ENCODE peak calls at places on chromosomes 7 and 10, in seven cellular contexts. Y, W, T, K, I, N and X are unnamed samples.

GRCh38 chr10:69807696-69808095 is 6.0 kb downstream of the COL13A1 start:
- DNase-seq in Y (peak; percentile 60), W (no peak), T (no peak), K (no peak), I (no peak), N (no peak), X (peak; percentile 42)

GRCh38 chr10:49762566-49762877 is 399 bp upstream of the OGDHL start:
- DNase-seq in Y (no peak), W (no peak), T (no peak), K (no peak), I (no peak), N (no peak), X (no peak)

GRCh38 chr7:4123823-4124222 is 558.3 kb upstream of the FOXK1 start:
- DNase-seq in Y (no peak), W (no peak), T (no peak), K (no peak), I (no peak), N (no peak), X (peak; percentile 51)

GRCh38 chr7:96224073-96224472 is 97.8 kb downstream of the SLC25A13 start:
- DNase-seq in Y (no peak), W (no peak), T (no peak), K (no peak), I (no peak), N (no peak), X (no peak)

GRCh38 chr10:3836222-3836820 is 51.3 kb upstream of the KLF6 start:
- DNase-seq in Y (no peak), W (no peak), T (no peak), K (no peak), I (no peak), N (no peak), X (no peak)

GRCh38 chr10:28217848-28218247 is 85.0 kb downstream of the MPP7 start:
- DNase-seq in Y (peak; percentile 50), W (no peak), T (no peak), K (no peak), I (no peak), N (no peak), X (peak; percentile 87)

GRCh38 chr7:22216832-22217475 is 140.0 kb downstream of the RAPGEF5 start:
- DNase-seq in Y (no peak), W (no peak), T (no peak), K (no peak), I (no peak), N (no peak), X (no peak)

GRCh38 chr7:82017334-82017943 is 247.6 kb upstream of the HGF start:
- DNase-seq in Y (peak; percentile 68), W (no peak), T (no peak), K (no peak), I (no peak), N (no peak), X (peak; percentile 44)

GRCh38 chr7:33432825-33433224 is 303.5 kb downstream of the BBS9 start:
- DNase-seq in Y (no peak), W (no peak), T (no peak), K (no peak), I (no peak), N (no peak), X (peak; percentile 6)

GRCh38 chr7:65382452-65382851 is 8.8 kb downstream of the ZNF92 start:
- DNase-seq in Y (no peak), W (no peak), T (no peak), K (no peak), I (no peak), N (no peak), X (no peak)

GRCh38 chr10:3199488-3199887 is 26.9 kb upstream of the PITRM1 start:
- DNase-seq in Y (no peak), W (no peak), T (no peak), K (no peak), I (no peak), N (no peak), X (no peak)

GRCh38 chr10:86971146-86971991 is 3.1 kb downstream of the ADIRF start:
- DNase-seq in Y (peak; percentile 89), W (no peak), T (peak; percentile 91), K (peak; percentile 84), I (no peak), N (peak; percentile 91), X (peak; percentile 89)

GRCh38 chr7:73423519-73424485 is 9.8 kb upstream of the FZD9 start:
- DNase-seq in Y (peak; percentile 30), W (no peak), T (no peak), K (peak; percentile 81), I (no peak), N (no peak), X (peak; percentile 29)

GRCh38 chr10:4470231-4470840 is 355.7 kb upstream of the AKR1E2 start:
- DNase-seq in Y (peak; percentile 85), W (no peak), T (no peak), K (no peak), I (no peak), N (no peak), X (peak; percentile 80)

GRCh38 chr7:131747625-131748024 is 191.2 kb upstream of the PODXL start:
- DNase-seq in Y (no peak), W (no peak), T (no peak), K (no peak), I (no peak), N (no peak), X (no peak)

GRCh38 chr10:132037676-132037975 is 28.1 kb upstream of the JAKMIP3 start:
- DNase-seq in Y (no peak), W (no peak), T (no peak), K (peak; percentile 86), I (peak; percentile 21), N (no peak), X (no peak)

GRCh38 chr10:44004913-44005787 is 356.5 kb upstream of the ZNF32 start:
- DNase-seq in Y (no peak), W (no peak), T (no peak), K (no peak), I (no peak), N (no peak), X (no peak)

GRCh38 chr7:148255333-148255732 is 335.2 kb upstream of the C7orf33 start:
- DNase-seq in Y (no peak), W (no peak), T (no peak), K (no peak), I (no peak), N (no peak), X (peak; percentile 5)

GRCh38 chr10:124728071-124728829 is 15.9 kb downstream of the FAM53B start:
- DNase-seq in Y (peak; percentile 59), W (no peak), T (no peak), K (no peak), I (no peak), N (no peak), X (no peak)

GRCh38 chr10:67772894-67773511 is 65.0 kb downstream of the DNAJC12 start:
- DNase-seq in Y (no peak), W (no peak), T (no peak), K (no peak), I (no peak), N (no peak), X (peak; percentile 67)

GRCh38 chr10:121598261-121599249 is at the start of gene FGFR2:
- DNase-seq in Y (peak; percentile 65), W (peak; percentile 86), T (no peak), K (peak; percentile 95), I (no peak), N (peak; percentile 51), X (peak; percentile 62)

GRCh38 chr10:121597504-121598241 is 571 bp downstream of the FGFR2 start:
- DNase-seq in Y (no peak), W (peak; percentile 25), T (no peak), K (peak; percentile 78), I (no peak), N (no peak), X (no peak)

GRCh38 chr10:121595321-121595805 is 2.9 kb downstream of the FGFR2 start:
- DNase-seq in Y (no peak), W (no peak), T (no peak), K (no peak), I (no peak), N (no peak), X (no peak)

GRCh38 chr10:121595806-121596667 is 2.2 kb downstream of the FGFR2 start:
- DNase-seq in Y (no peak), W (peak; percentile 69), T (no peak), K (peak; percentile 88), I (no peak), N (no peak), X (no peak)

DNA sequence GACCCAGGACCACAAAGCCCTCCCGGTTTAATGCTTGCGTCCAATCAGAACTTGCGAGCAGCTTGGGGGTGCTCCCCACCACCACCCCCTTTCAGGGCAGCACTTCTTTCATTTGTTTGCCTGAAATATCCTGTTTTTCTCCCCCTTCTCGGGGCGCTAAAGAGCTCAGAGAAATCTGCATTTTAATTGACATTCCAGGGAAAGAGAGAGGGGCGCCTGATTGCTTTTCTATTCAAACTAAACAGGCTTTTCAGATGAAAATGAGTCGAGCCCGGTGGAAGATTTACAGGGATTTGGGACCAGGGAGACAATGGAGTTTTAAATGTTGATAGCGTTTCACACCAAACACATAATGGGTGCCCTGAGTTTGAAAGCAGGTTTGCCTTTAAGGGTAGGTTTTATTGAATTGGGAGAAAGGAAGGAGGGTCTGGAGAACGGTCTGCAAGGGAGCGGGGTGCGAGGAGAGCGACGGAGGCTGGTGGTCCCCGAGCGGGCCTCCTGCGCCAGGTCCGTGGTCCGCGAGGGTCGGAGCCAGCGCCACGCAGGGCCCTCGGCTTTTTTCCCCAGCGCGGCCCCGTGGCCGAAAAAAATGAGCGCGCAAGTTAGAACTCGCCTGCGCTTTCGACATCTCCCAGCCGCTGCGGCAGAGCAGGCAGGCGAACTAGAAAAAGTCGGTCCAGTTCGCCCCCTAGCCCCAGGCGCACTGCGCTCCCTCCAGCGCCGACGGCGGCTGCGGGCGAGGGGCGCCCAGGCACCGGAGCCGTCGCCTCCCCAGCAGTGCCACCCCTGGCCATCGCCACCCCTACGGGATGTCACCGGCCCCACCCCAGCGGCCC is 1.4 kb downstream of the FGFR2 start:
- DNase-seq in Y (peak; percentile 12), W (peak; percentile 49), T (no peak), K (peak; percentile 83), I (peak; percentile 62), N (no peak), X (no peak)
- H3K4me3 ChIP-seq in Y (no peak overlapping the region), W (peak overlapping the region; percentile 85), T (no peak overlapping the region), K (peak overlapping the region; percentile 92), I (peak overlapping the region; percentile 95), N (peak overlapping the region; percentile 34), X (peak overlapping the region; percentile 38)

GRCh38 chr7:76193478-76193877 is 8.2 kb upstream of the SRRM3 start:
- DNase-seq in Y (no peak), W (no peak), T (no peak), K (no peak), I (no peak), N (no peak), X (no peak)
- TF ChIP-seq CTCF in Y (no peak), W (no peak), T (no peak), K (no peak), I (no peak), N (no peak), X (no peak)

GRCh38 chr10:30812018-30812851 is 182.7 kb upstream of the LYZL2 start:
- DNase-seq in Y (peak; percentile 96), W (no peak), T (no peak), K (no peak), I (no peak), N (peak; percentile 59), X (peak; percentile 95)
- H3K4me3 ChIP-seq in Y (peak overlapping the region; percentile 2), W (no peak overlapping the region), T (no peak overlapping the region), K (no peak overlapping the region), I (no peak overlapping the region), N (no peak overlapping the region), X (no peak overlapping the region)

GRCh38 chr7:9890092-9890491 is 1083.6 kb upstream of the PHF14 start:
- DNase-seq in Y (no peak), W (no peak), T (no peak), K (peak; percentile 73), I (peak; percentile 5), N (no peak), X (no peak)
- TF ChIP-seq CTCF in Y (no peak), W (peak; percentile 4), T (no peak), K (peak; percentile 73), I (peak; percentile 38), N (no peak), X (no peak)